ENCODE peak calls at places on chromosomes 16 and 17, in five cellular contexts. J, R, K, P and A are unnamed samples.

GRCh38 chr16:51237861-51238378 is 86.8 kb upstream of the SALL1 start:
- DNase-seq in J (no peak), R (no peak), K (no peak), P (no peak), A (no peak)

GRCh38 chr16:79165541-79165940 is 435.0 kb downstream of the MAF start:
- DNase-seq in J (no peak), R (no peak), K (no peak), P (no peak), A (no peak)

GRCh38 chr17:59435238-59435637 is 103.8 kb downstream of the YPEL2 start:
- DNase-seq in J (no peak), R (no peak), K (no peak), P (no peak), A (no peak)

GRCh38 chr16:64773184-64773583 is 348.7 kb downstream of the CDH11 start:
- DNase-seq in J (no peak), R (no peak), K (no peak), P (no peak), A (no peak)

GRCh38 chr16:373848-374615 is 3.7 kb upstream of the MRPL28 start:
- DNase-seq in J (no peak), R (no peak), K (no peak), P (no peak), A (no peak)

GRCh38 chr16:11495066-11495407 is 91.7 kb downstream of the LITAF start:
- DNase-seq in J (no peak), R (no peak), K (no peak), P (no peak), A (no peak)

GRCh38 chr17:65407017-65407416 is 154.4 kb downstream of the AXIN2 start:
- DNase-seq in J (no peak), R (no peak), K (no peak), P (no peak), A (no peak)

GRCh38 chr17:7885357-7886226 is 3.0 kb upstream of the CHD3 start:
- DNase-seq in J (peak), R (peak), K (peak), P (peak), A (peak)

GRCh38 chr17:63629627-63630026 is 7.4 kb downstream of the MAP3K3 start:
- DNase-seq in J (no peak), R (no peak), K (no peak), P (no peak), A (no peak)
- H3K27ac ChIP-seq in J (no peak), R (no peak), K (no peak), P (peak), A (no peak)

GRCh38 chr17:4394208-4395110 is 28.0 kb upstream of the UBE2G1 start:
- DNase-seq in J (no peak), R (no peak), K (no peak), P (peak), A (no peak)

GRCh38 chr17:4393806-4394205 is 27.3 kb upstream of the UBE2G1 start:
- DNase-seq in J (no peak), R (no peak), K (no peak), P (peak), A (no peak)

GRCh38 chr17:4397840-4398239 is 31.4 kb upstream of the UBE2G1 start:
- DNase-seq in J (no peak), R (no peak), K (no peak), P (no peak), A (no peak)

GRCh38 chr17:4395111-4395478 is 28.6 kb upstream of the UBE2G1 start:
- DNase-seq in J (no peak), R (no peak), K (no peak), P (no peak), A (no peak)
- H3K27ac ChIP-seq in J (no peak), R (no peak), K (no peak), P (peak), A (no peak)

DNA sequence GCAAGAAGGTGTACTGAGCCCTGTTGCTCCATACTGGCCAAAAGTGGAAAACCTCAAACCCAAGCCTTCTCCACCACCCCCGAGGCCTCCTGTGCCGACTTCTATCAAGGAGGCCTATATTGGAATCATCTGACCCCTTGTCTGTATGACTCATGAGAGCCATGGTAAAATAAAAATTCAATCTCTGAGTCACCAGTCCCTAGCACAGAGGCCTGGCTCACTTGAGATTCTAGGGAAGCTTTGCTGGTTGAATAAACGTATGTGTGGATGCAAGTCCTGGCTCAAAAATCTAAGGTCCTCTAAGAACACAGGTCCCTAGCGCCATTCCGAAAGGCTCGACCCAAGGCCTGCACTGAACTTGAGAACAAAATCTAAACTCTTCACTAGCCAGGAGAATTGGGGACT is 15.0 kb downstream of the NSMCE1 start:
- DNase-seq in J (no peak), R (peak), K (no peak), P (no peak), A (no peak)
- H3K27ac ChIP-seq in J (peak), R (peak), K (no peak), P (peak), A (no peak)

DNA sequence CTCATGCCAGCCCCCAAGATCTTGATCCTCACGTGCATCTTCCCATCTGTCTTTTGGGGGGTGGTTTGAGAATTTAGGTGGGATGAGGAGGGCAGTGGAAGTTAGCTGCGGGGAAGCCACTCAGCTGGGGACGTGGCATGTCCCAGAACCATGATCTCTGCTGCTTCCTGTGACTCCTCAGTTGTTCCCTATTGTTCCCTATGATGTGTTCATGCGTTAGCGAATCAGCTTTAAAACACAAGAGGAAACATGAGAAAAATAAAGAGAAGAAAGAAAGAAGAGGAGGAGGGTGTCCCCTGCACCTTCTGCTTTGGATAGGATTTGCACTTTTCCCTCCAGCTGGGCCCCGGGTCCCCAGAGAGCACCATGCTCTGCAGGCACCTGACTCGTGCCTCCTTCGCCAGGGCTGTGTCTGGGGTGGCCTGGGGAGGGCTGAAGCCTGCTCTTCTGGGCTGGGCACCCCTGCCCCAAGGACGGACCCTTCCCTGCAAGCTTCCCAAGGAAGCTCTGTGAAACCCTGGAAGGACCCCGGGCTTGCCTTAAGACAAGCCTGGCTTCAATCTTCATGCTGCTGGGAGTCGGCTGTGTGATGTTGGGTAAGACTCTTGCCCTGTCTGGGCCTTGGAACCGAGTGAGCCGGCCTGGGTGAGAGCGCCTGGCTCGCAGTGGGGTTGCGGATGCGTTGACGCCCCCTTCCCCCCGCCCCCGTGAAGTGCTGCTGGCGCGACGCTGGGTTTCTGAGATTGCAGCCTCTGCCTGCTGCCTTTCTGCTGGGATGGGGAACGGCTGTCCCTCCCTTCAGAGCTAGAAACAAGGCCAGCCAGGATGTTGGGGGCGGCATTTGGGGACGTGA is 62.8 kb upstream of the CIBAR2 start:
- DNase-seq in J (no peak), R (no peak), K (no peak), P (no peak), A (no peak)
- H3K27ac ChIP-seq in J (no peak), R (peak), K (no peak), P (no peak), A (no peak)

GRCh38 chr17:57586099-57586702 is 158.9 kb downstream of the CCDC182 start:
- DNase-seq in J (no peak), R (no peak), K (no peak), P (no peak), A (no peak)

GRCh38 chr17:57588086-57588485 is 157.0 kb downstream of the CCDC182 start:
- DNase-seq in J (no peak), R (no peak), K (peak), P (no peak), A (no peak)

GRCh38 chr17:57589151-57590034 is 155.7 kb downstream of the CCDC182 start:
- DNase-seq in J (no peak), R (no peak), K (no peak), P (no peak), A (no peak)

GRCh38 chr17:57585341-57586098 is 159.6 kb downstream of the CCDC182 start:
- DNase-seq in J (no peak), R (no peak), K (no peak), P (no peak), A (no peak)

GRCh38 chr17:57587201-57587870 is 157.8 kb downstream of the CCDC182 start:
- DNase-seq in J (no peak), R (no peak), K (no peak), P (no peak), A (no peak)
- H3K27ac ChIP-seq in J (no peak), R (no peak), K (no peak), P (no peak), A (no peak)

GRCh38 chr17:74520790-74521480 is 10.3 kb downstream of the CD300LB start:
- DNase-seq in J (peak), R (peak), K (no peak), P (peak), A (peak)
- H3K27ac ChIP-seq in J (peak), R (peak), K (no peak), P (no peak), A (peak)